ENCODE peak calls at places on chromosomes 2 and 18, in four cellular contexts. One of them, this sample, is unnamed.

GRCh38 chr2:234980476-234981187 is 28.8 kb downstream of the SH3BP4 start:
- DNase-seq in fibroblast of pulmonary artery: peak
- DNase-seq in endodermal cell: no peak
- DNase-seq in CD4-positive, alpha-beta T cell: no peak
- DNase-seq in this sample: no peak

GRCh38 chr2:239379641-239380170 is 21.1 kb downstream of the HDAC4 start:
- DNase-seq in fibroblast of pulmonary artery: no peak
- DNase-seq in endodermal cell: no peak
- DNase-seq in CD4-positive, alpha-beta T cell: no peak
- DNase-seq in this sample: no peak

GRCh38 chr2:212505583-212505982 is 33.0 kb downstream of the ERBB4 start:
- DNase-seq in CD4-positive, alpha-beta T cell: no peak
- DNase-seq in endodermal cell: no peak
- DNase-seq in fibroblast of pulmonary artery: no peak
- DNase-seq in this sample: no peak

GRCh38 chr2:85911836-85912692 is 23.3 kb upstream of the ST3GAL5 start:
- DNase-seq in CD4-positive, alpha-beta T cell: no peak
- DNase-seq in fibroblast of pulmonary artery: peak
- DNase-seq in endodermal cell: no peak
- DNase-seq in this sample: no peak

GRCh38 chr2:74457549-74458131 is 598 bp upstream of the WBP1 start:
- DNase-seq in CD4-positive, alpha-beta T cell: peak
- DNase-seq in endodermal cell: peak
- DNase-seq in fibroblast of pulmonary artery: no peak
- DNase-seq in this sample: peak

GRCh38 chr18:12606592-12607315 is 51.2 kb downstream of the SPIRE1 start:
- DNase-seq in fibroblast of pulmonary artery: peak
- DNase-seq in CD4-positive, alpha-beta T cell: no peak
- DNase-seq in endodermal cell: no peak
- DNase-seq in this sample: no peak

GRCh38 chr18:60838677-60839076 is 466.1 kb upstream of the MC4R start:
- DNase-seq in fibroblast of pulmonary artery: peak
- DNase-seq in endodermal cell: no peak
- DNase-seq in CD4-positive, alpha-beta T cell: no peak
- DNase-seq in this sample: no peak

GRCh38 chr18:78767648-78768071 is 212.0 kb upstream of the SALL3 start:
- DNase-seq in fibroblast of pulmonary artery: no peak
- DNase-seq in CD4-positive, alpha-beta T cell: no peak
- DNase-seq in endodermal cell: no peak
- DNase-seq in this sample: no peak

GRCh38 chr2:43133708-43134570 is 92.5 kb downstream of the ZFP36L2 start:
- DNase-seq in fibroblast of pulmonary artery: no peak
- DNase-seq in endodermal cell: peak
- DNase-seq in CD4-positive, alpha-beta T cell: peak
- DNase-seq in this sample: no peak

GRCh38 chr18:61551586-61551985 is 218.4 kb downstream of the CDH20 start:
- DNase-seq in endodermal cell: peak
- DNase-seq in fibroblast of pulmonary artery: peak
- DNase-seq in CD4-positive, alpha-beta T cell: no peak
- DNase-seq in this sample: peak

GRCh38 chr18:3595282-3596273 is 145.6 kb downstream of the TGIF1 start:
- DNase-seq in fibroblast of pulmonary artery: peak
- DNase-seq in endodermal cell: peak
- DNase-seq in CD4-positive, alpha-beta T cell: no peak
- DNase-seq in this sample: peak

GRCh38 chr2:38719706-38720105 is 31.5 kb downstream of the SRSF7 start:
- DNase-seq in endodermal cell: peak
- DNase-seq in fibroblast of pulmonary artery: no peak
- DNase-seq in CD4-positive, alpha-beta T cell: no peak
- DNase-seq in this sample: no peak

GRCh38 chr2:167264380-167264779 is 376.1 kb downstream of the XIRP2 start:
- DNase-seq in endodermal cell: peak
- DNase-seq in CD4-positive, alpha-beta T cell: no peak
- DNase-seq in fibroblast of pulmonary artery: peak
- DNase-seq in this sample: no peak

GRCh38 chr18:62177271-62177670 is 9.6 kb downstream of the PIGN start:
- DNase-seq in CD4-positive, alpha-beta T cell: no peak
- DNase-seq in fibroblast of pulmonary artery: no peak
- DNase-seq in endodermal cell: no peak
- DNase-seq in this sample: no peak

GRCh38 chr2:112262876-112263275 is 8.0 kb upstream of the ZC3H8 start:
- DNase-seq in CD4-positive, alpha-beta T cell: no peak
- DNase-seq in endodermal cell: no peak
- DNase-seq in fibroblast of pulmonary artery: no peak
- DNase-seq in this sample: no peak

GRCh38 chr18:12254137-12254819 is at the start of gene CIDEA:
- DNase-seq in CD4-positive, alpha-beta T cell: no peak
- DNase-seq in fibroblast of pulmonary artery: peak
- DNase-seq in endodermal cell: peak
- DNase-seq in this sample: no peak

GRCh38 chr18:47397671-47398319 is 146.3 kb upstream of the SKOR2 start:
- DNase-seq in CD4-positive, alpha-beta T cell: no peak
- DNase-seq in fibroblast of pulmonary artery: no peak
- DNase-seq in endodermal cell: peak
- DNase-seq in this sample: no peak

GRCh38 chr2:42238644-42239288 is 69.6 kb downstream of the EML4 start:
- DNase-seq in endodermal cell: peak
- DNase-seq in fibroblast of pulmonary artery: peak
- DNase-seq in CD4-positive, alpha-beta T cell: peak
- DNase-seq in this sample: peak

GRCh38 chr18:63233334-63233733 is 86.2 kb downstream of the BCL2 start:
- DNase-seq in CD4-positive, alpha-beta T cell: no peak
- DNase-seq in endodermal cell: no peak
- DNase-seq in fibroblast of pulmonary artery: no peak
- DNase-seq in this sample: no peak

GRCh38 chr2:157789161-157789720 is 86.9 kb downstream of the ACVR1 start:
- DNase-seq in endodermal cell: no peak
- DNase-seq in CD4-positive, alpha-beta T cell: no peak
- DNase-seq in fibroblast of pulmonary artery: no peak
- DNase-seq in this sample: no peak

GRCh38 chr18:1050012-1050657 is 145.5 kb downstream of the ADCYAP1 start:
- DNase-seq in fibroblast of pulmonary artery: peak
- DNase-seq in endodermal cell: no peak
- DNase-seq in CD4-positive, alpha-beta T cell: no peak
- DNase-seq in this sample: no peak

GRCh38 chr2:34266908-34267697 is 668.0 kb upstream of the FAM98A start:
- DNase-seq in fibroblast of pulmonary artery: no peak
- DNase-seq in endodermal cell: no peak
- DNase-seq in CD4-positive, alpha-beta T cell: no peak
- DNase-seq in this sample: no peak

GRCh38 chr2:163709270-163709669 is 26.5 kb downstream of the FIGN start:
- DNase-seq in CD4-positive, alpha-beta T cell: no peak
- DNase-seq in endodermal cell: no peak
- DNase-seq in fibroblast of pulmonary artery: no peak
- DNase-seq in this sample: no peak

GRCh38 chr2:128752691-128753263 is 434.1 kb upstream of the HS6ST1 start:
- DNase-seq in CD4-positive, alpha-beta T cell: no peak
- DNase-seq in endodermal cell: no peak
- DNase-seq in fibroblast of pulmonary artery: no peak
- DNase-seq in this sample: no peak

GRCh38 chr2:128756372-128756730 is 437.7 kb upstream of the HS6ST1 start:
- DNase-seq in CD4-positive, alpha-beta T cell: no peak
- DNase-seq in endodermal cell: no peak
- DNase-seq in fibroblast of pulmonary artery: peak
- DNase-seq in this sample: no peak

GRCh38 chr2:128754246-128754724 is 435.6 kb upstream of the HS6ST1 start:
- DNase-seq in endodermal cell: no peak
- DNase-seq in fibroblast of pulmonary artery: peak
- DNase-seq in CD4-positive, alpha-beta T cell: no peak
- DNase-seq in this sample: peak

GRCh38 chr2:128753321-128753720 is 434.7 kb upstream of the HS6ST1 start:
- DNase-seq in CD4-positive, alpha-beta T cell: no peak
- DNase-seq in endodermal cell: no peak
- DNase-seq in fibroblast of pulmonary artery: no peak
- DNase-seq in this sample: no peak

DNA sequence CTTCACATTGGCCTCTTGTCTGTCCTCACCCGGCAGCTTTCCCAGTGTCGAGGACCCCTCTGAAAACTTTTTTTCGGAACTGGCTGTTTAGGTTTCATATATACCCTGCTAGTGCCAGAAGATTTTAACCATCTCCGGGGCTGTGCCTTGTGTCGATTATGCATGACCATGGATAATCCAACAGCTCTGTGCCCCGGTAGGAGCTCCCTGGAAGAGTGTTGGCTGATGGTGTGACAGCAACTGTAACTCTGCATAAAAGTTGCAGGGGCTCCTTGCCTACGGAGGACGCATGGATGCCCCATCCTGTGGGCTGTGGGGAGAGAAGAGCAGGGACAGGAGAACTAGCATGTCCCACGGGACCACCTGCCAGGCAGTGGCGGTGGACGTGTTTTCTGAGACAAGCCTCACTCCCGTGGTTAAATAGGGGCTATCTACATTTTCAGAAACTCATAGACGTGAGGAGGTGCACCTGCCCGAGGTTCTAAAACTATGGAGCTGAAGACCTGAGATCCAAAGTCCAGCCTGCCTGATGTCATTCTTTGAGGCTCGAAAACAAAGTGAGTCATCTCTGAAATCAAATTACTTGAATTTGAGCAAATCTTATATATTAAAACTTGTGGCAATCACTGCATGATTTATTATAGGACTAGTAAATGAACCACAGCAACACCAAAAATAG is 437.2 kb upstream of the HS6ST1 start:
- DNase-seq in endodermal cell: no peak
- DNase-seq in CD4-positive, alpha-beta T cell: no peak
- DNase-seq in fibroblast of pulmonary artery: no peak
- DNase-seq in this sample: no peak
- TF ChIP-seq CTCF in endodermal cell: no peak
- TF ChIP-seq CTCF in CD4-positive, alpha-beta T cell: no peak
- TF ChIP-seq CTCF in fibroblast of pulmonary artery: no peak
- TF ChIP-seq CTCF in this sample: no peak

GRCh38 chr2:207471261-207471660 is 58.5 kb upstream of the CREB1 start:
- DNase-seq in endodermal cell: no peak
- DNase-seq in fibroblast of pulmonary artery: no peak
- DNase-seq in CD4-positive, alpha-beta T cell: no peak
- DNase-seq in this sample: no peak

GRCh38 chr2:207472343-207473202 is 57.2 kb upstream of the CREB1 start:
- DNase-seq in fibroblast of pulmonary artery: no peak
- DNase-seq in CD4-positive, alpha-beta T cell: no peak
- DNase-seq in endodermal cell: no peak
- DNase-seq in this sample: no peak

GRCh38 chr2:207474871-207475485 is 54.8 kb upstream of the CREB1 start:
- DNase-seq in CD4-positive, alpha-beta T cell: peak
- DNase-seq in fibroblast of pulmonary artery: peak
- DNase-seq in endodermal cell: peak
- DNase-seq in this sample: no peak

GRCh38 chr2:207473866-207474251 is 55.9 kb upstream of the CREB1 start:
- DNase-seq in fibroblast of pulmonary artery: no peak
- DNase-seq in endodermal cell: no peak
- DNase-seq in CD4-positive, alpha-beta T cell: no peak
- DNase-seq in this sample: no peak

DNA sequence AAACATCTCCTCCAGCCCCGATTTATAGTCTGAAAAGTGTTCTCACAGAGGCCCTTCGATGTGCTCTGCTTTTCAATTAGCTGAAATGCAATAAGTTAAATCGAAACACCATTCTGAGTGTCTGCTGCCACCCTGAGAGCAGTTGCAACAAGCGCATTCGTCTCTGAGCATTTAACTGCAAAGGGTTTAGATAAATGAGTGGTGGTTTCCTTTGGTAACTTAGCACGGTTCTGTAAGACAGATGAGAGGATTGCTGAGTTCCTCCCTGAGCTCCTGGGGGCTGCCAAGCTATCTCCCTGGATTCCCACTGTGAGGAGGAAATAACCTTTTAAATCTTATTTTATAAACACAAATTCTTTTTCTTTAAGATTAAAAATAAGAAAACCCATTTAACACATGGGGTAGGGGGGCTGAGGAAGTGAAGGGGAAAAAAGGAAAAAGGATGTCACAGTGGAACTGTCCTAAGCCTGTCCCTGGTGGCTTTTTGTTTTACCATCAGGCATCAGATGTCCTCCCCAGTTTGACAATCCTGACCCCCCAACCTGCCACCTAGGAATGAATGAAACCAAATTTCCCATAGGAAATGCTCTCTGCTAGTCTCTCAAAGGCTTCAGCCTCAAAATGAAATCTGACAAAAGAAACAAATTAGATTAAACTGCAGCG is 56.4 kb upstream of the CREB1 start:
- DNase-seq in fibroblast of pulmonary artery: peak
- DNase-seq in endodermal cell: peak
- DNase-seq in CD4-positive, alpha-beta T cell: no peak
- DNase-seq in this sample: no peak
- TF ChIP-seq CTCF in fibroblast of pulmonary artery: peak
- TF ChIP-seq CTCF in endodermal cell: peak
- TF ChIP-seq CTCF in CD4-positive, alpha-beta T cell: peak
- TF ChIP-seq CTCF in this sample: peak

DNA sequence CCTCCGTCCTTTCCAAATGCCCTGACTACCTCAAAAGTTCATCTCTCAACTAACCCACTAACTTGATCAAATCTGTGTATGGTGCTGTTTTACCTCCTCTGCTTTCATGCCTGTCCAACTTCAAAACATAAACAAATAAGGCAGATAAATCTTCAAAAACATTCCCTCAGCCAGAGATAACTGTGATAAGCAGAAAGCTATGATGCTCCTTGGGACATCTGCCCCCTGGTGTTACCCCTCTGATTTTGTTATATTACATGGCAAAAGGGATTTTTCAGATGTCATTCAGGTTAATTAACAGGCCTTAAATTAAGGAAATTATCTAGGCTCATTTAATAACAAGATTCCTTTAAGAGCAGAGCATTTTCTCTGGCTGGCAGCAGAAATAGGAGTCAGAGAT is 810.8 kb upstream of the CHAC2 start:
- DNase-seq in CD4-positive, alpha-beta T cell: no peak
- DNase-seq in endodermal cell: no peak
- DNase-seq in fibroblast of pulmonary artery: no peak
- DNase-seq in this sample: no peak
- TF ChIP-seq CTCF in CD4-positive, alpha-beta T cell: no peak
- TF ChIP-seq CTCF in endodermal cell: peak
- TF ChIP-seq CTCF in fibroblast of pulmonary artery: no peak
- TF ChIP-seq CTCF in this sample: no peak

GRCh38 chr2:170396799-170397459 is 219.0 kb downstream of the MYO3B start:
- DNase-seq in CD4-positive, alpha-beta T cell: no peak
- DNase-seq in endodermal cell: no peak
- DNase-seq in fibroblast of pulmonary artery: peak
- DNase-seq in this sample: no peak
- TF ChIP-seq CTCF in CD4-positive, alpha-beta T cell: peak
- TF ChIP-seq CTCF in endodermal cell: peak
- TF ChIP-seq CTCF in fibroblast of pulmonary artery: peak
- TF ChIP-seq CTCF in this sample: peak

GRCh38 chr2:45443012-45443411 is 168.1 kb downstream of the SRBD1 start:
- DNase-seq in CD4-positive, alpha-beta T cell: no peak
- DNase-seq in fibroblast of pulmonary artery: no peak
- DNase-seq in endodermal cell: no peak
- DNase-seq in this sample: no peak
- TF ChIP-seq CTCF in CD4-positive, alpha-beta T cell: no peak
- TF ChIP-seq CTCF in fibroblast of pulmonary artery: no peak
- TF ChIP-seq CTCF in endodermal cell: no peak
- TF ChIP-seq CTCF in this sample: no peak

This sample was measured in GM12864.